ENCODE peak calls at places on chromosomes 3 and 15, in five cellular contexts. One of them, this sample, is unnamed.
A peak's percentile ranks its signal among the peaks of the same experiment; 100 is the strongest.

GRCh38 chr15:68719676-68720075 is 101.0 kb downstream of the ANP32A start:
- DNase-seq in psoas muscle: no peak
- DNase-seq in left ventricle myocardium inferior: no peak
- DNase-seq in adrenal gland: no peak
- DNase-seq in A549: no peak
- DNase-seq in this sample: no peak

GRCh38 chr3:148962513-148962912 is 28.8 kb upstream of the GYG1 start:
- DNase-seq in left ventricle myocardium inferior: no peak
- DNase-seq in adrenal gland: peak; percentile 73
- DNase-seq in A549: peak; percentile 40
- DNase-seq in psoas muscle: no peak
- DNase-seq in this sample: no peak

GRCh38 chr3:137642831-137643230 is 121.3 kb upstream of the SOX14 start:
- DNase-seq in A549: no peak
- DNase-seq in left ventricle myocardium inferior: no peak
- DNase-seq in adrenal gland: peak; percentile 35
- DNase-seq in psoas muscle: no peak
- DNase-seq in this sample: no peak

GRCh38 chr3:197589545-197589944 is 33.8 kb upstream of the BDH1 start:
- DNase-seq in A549: no peak
- DNase-seq in psoas muscle: no peak
- DNase-seq in adrenal gland: no peak
- DNase-seq in left ventricle myocardium inferior: no peak
- DNase-seq in this sample: no peak

GRCh38 chr3:30421261-30421660 is 185.1 kb upstream of the TGFBR2 start:
- DNase-seq in left ventricle myocardium inferior: no peak
- DNase-seq in A549: no peak
- DNase-seq in psoas muscle: no peak
- DNase-seq in adrenal gland: no peak
- DNase-seq in this sample: no peak

GRCh38 chr3:39038165-39038564 is 13.6 kb downstream of the SCN11A start:
- DNase-seq in left ventricle myocardium inferior: no peak
- DNase-seq in adrenal gland: no peak
- DNase-seq in psoas muscle: no peak
- DNase-seq in A549: no peak
- DNase-seq in this sample: no peak

GRCh38 chr3:131532645-131533044 is 29.9 kb upstream of the MRPL3 start:
- DNase-seq in A549: no peak
- DNase-seq in adrenal gland: no peak
- DNase-seq in left ventricle myocardium inferior: no peak
- DNase-seq in psoas muscle: no peak
- DNase-seq in this sample: no peak

GRCh38 chr15:100763764-100764750 is 115.6 kb upstream of the ALDH1A3 start:
- DNase-seq in left ventricle myocardium inferior: no peak
- DNase-seq in adrenal gland: no peak
- DNase-seq in psoas muscle: peak; percentile 34
- DNase-seq in A549: no peak
- DNase-seq in this sample: no peak

GRCh38 chr3:127750226-127751031 is 71.9 kb downstream of the MGLL start:
- DNase-seq in psoas muscle: no peak
- DNase-seq in left ventricle myocardium inferior: no peak
- DNase-seq in A549: no peak
- DNase-seq in adrenal gland: no peak
- DNase-seq in this sample: no peak

GRCh38 chr15:79115971-79116370 is 25.4 kb upstream of the RASGRF1 start:
- DNase-seq in adrenal gland: no peak
- DNase-seq in left ventricle myocardium inferior: no peak
- DNase-seq in A549: no peak
- DNase-seq in psoas muscle: no peak
- DNase-seq in this sample: peak; percentile 27

GRCh38 chr15:51799174-51799907 is 30.1 kb upstream of the TMOD3 start:
- DNase-seq in psoas muscle: no peak
- DNase-seq in left ventricle myocardium inferior: no peak
- DNase-seq in adrenal gland: no peak
- DNase-seq in A549: no peak
- DNase-seq in this sample: no peak

GRCh38 chr3:73926360-73927202 is 301.8 kb upstream of the PDZRN3 start:
- DNase-seq in A549: no peak
- DNase-seq in left ventricle myocardium inferior: no peak
- DNase-seq in psoas muscle: no peak
- DNase-seq in adrenal gland: peak; percentile 53
- DNase-seq in this sample: no peak

GRCh38 chr3:38610436-38610835 is 39.1 kb downstream of the SCN5A start:
- DNase-seq in psoas muscle: peak; percentile 12
- DNase-seq in A549: no peak
- DNase-seq in adrenal gland: no peak
- DNase-seq in left ventricle myocardium inferior: no peak
- DNase-seq in this sample: no peak

GRCh38 chr15:69783211-69783610 is 314.5 kb downstream of the TLE3 start:
- DNase-seq in left ventricle myocardium inferior: no peak
- DNase-seq in A549: no peak
- DNase-seq in adrenal gland: no peak
- DNase-seq in psoas muscle: no peak
- DNase-seq in this sample: no peak

GRCh38 chr3:189042832-189043231 is 128.9 kb upstream of the TPRG1 start:
- DNase-seq in A549: no peak
- DNase-seq in adrenal gland: no peak
- DNase-seq in psoas muscle: no peak
- DNase-seq in left ventricle myocardium inferior: no peak
- DNase-seq in this sample: no peak

GRCh38 chr15:88126695-88127476 is 129.7 kb downstream of the NTRK3 start:
- DNase-seq in A549: no peak
- DNase-seq in left ventricle myocardium inferior: no peak
- DNase-seq in psoas muscle: no peak
- DNase-seq in adrenal gland: no peak
- DNase-seq in this sample: no peak

GRCh38 chr15:70100495-70101331 is 3.0 kb upstream of the TLE3 start:
- DNase-seq in psoas muscle: peak; percentile 75
- DNase-seq in left ventricle myocardium inferior: peak; percentile 39
- DNase-seq in A549: peak; percentile 58
- DNase-seq in adrenal gland: peak; percentile 84
- DNase-seq in this sample: peak; percentile 54

GRCh38 chr15:90711418-90711824 is 5.7 kb upstream of the BLM start:
- DNase-seq in adrenal gland: no peak
- DNase-seq in left ventricle myocardium inferior: no peak
- DNase-seq in psoas muscle: no peak
- DNase-seq in A549: no peak
- DNase-seq in this sample: no peak

GRCh38 chr15:45376300-45376928 is 1.9 kb downstream of the GATM start:
- DNase-seq in psoas muscle: no peak
- DNase-seq in A549: no peak
- DNase-seq in adrenal gland: no peak
- DNase-seq in left ventricle myocardium inferior: no peak
- DNase-seq in this sample: no peak

GRCh38 chr3:113623324-113623723 is 73.1 kb downstream of the USF3 start:
- DNase-seq in A549: no peak
- DNase-seq in left ventricle myocardium inferior: no peak
- DNase-seq in adrenal gland: no peak
- DNase-seq in psoas muscle: no peak
- DNase-seq in this sample: no peak

GRCh38 chr3:115071611-115072010 is 75.5 kb downstream of the ZBTB20 start:
- DNase-seq in A549: no peak
- DNase-seq in left ventricle myocardium inferior: no peak
- DNase-seq in psoas muscle: no peak
- DNase-seq in adrenal gland: peak; percentile 5
- DNase-seq in this sample: no peak

GRCh38 chr3:62873672-62874397 is 1.4 kb downstream of the CADPS start:
- DNase-seq in adrenal gland: peak; percentile 8
- DNase-seq in left ventricle myocardium inferior: peak; percentile 58
- DNase-seq in psoas muscle: peak; percentile 46
- DNase-seq in A549: peak; percentile 10
- DNase-seq in this sample: no peak

GRCh38 chr3:136657526-136657925 is 94.7 kb downstream of the STAG1 start:
- DNase-seq in psoas muscle: no peak
- DNase-seq in adrenal gland: no peak
- DNase-seq in left ventricle myocardium inferior: no peak
- DNase-seq in A549: no peak
- DNase-seq in this sample: no peak

GRCh38 chr3:33943277-33943676 is 144.8 kb downstream of the PDCD6IP start:
- DNase-seq in adrenal gland: no peak
- DNase-seq in A549: no peak
- DNase-seq in left ventricle myocardium inferior: no peak
- DNase-seq in psoas muscle: no peak
- DNase-seq in this sample: no peak

GRCh38 chr15:35921051-35921450 is 375.1 kb upstream of the DPH6 start:
- DNase-seq in A549: no peak
- DNase-seq in left ventricle myocardium inferior: no peak
- DNase-seq in adrenal gland: no peak
- DNase-seq in psoas muscle: no peak
- DNase-seq in this sample: no peak

GRCh38 chr3:171854649-171855305 is 11.6 kb downstream of the TMEM212 start:
- DNase-seq in A549: no peak
- DNase-seq in psoas muscle: no peak
- DNase-seq in left ventricle myocardium inferior: no peak
- DNase-seq in adrenal gland: no peak
- DNase-seq in this sample: no peak

DNA sequence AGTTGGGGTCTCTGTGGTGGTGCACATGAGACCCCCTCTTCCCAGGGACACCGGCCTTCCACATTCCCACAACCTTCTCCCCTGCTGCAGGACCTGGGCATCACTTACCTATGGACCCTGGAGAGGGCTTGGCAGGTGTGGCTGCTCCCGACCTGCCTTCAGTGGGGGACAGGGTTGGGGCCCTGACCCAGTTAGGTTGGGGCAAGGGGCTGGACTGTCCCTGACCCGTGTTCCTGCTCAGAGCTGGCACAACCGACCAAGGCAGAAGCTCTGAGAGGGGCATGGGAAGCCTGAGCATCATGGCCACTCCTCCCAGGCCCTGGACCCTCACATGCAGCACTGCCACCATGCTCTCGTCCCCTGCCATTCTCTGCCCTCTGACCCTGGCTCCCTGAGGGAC is 6.1 kb downstream of the NBEAL2 start:
- DNase-seq in adrenal gland: no peak
- DNase-seq in A549: no peak
- DNase-seq in left ventricle myocardium inferior: no peak
- DNase-seq in psoas muscle: peak; percentile 36
- DNase-seq in this sample: no peak
- H3K4me1 ChIP-seq in adrenal gland: no peaks in the 10 kb centered on the region
- H3K4me1 ChIP-seq in A549: peaks cover 33% of the 10 kb centered on the region
- H3K4me1 ChIP-seq in left ventricle myocardium inferior: peaks cover 59% of the 10 kb centered on the region
- H3K4me1 ChIP-seq in psoas muscle: no peaks in the 10 kb centered on the region
- H3K4me1 ChIP-seq in this sample: peaks cover 62% of the 10 kb centered on the region

DNA sequence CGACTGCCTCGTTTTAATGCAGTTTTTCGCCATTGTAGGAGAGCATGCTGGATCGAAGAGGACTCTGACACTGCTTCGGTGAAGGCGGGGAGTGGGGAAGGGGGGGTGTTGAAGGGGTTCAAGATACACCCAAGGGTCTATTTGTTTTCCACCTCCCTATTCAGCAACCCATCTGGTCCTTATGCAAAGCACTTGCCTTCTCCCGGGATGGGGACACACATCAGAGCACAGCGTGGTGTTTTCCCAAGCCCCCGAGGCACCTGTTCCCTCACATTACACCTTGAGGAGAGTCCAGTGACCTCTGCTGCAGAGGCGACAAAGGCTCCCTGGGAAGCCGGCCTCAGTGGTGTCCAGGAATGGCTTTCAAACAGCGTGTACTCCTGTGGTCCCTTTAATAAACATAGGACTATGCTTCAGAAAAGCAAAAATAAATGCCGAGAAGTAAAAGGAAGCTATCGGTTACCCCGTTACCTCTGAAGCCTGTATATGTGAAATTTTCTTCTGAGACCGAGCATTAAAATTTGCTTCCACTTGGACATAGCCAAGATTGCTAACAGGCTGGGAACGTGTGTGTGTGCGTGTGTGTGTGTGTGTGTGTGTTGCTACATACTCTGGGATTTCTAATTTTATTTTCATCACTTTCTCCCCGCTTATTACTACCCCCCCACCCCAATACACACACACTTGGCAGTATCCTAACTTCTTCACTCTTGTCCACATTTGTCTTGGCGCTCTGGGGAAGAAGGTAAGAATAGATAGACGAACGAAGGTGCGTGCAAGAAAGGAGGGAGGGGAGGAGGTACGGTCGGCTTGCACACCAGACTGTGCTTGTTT is 53.2 kb downstream of the CCDC54 start:
- DNase-seq in psoas muscle: no peak
- DNase-seq in left ventricle myocardium inferior: no peak
- DNase-seq in A549: no peak
- DNase-seq in adrenal gland: peak; percentile 6
- DNase-seq in this sample: no peak
- TF ChIP-seq CTCF in psoas muscle: no peak
- TF ChIP-seq CTCF in left ventricle myocardium inferior: peak; percentile 2
- TF ChIP-seq CTCF in A549: no peak
- TF ChIP-seq CTCF in adrenal gland: no peak
- TF ChIP-seq CTCF in this sample: no peak

DNA sequence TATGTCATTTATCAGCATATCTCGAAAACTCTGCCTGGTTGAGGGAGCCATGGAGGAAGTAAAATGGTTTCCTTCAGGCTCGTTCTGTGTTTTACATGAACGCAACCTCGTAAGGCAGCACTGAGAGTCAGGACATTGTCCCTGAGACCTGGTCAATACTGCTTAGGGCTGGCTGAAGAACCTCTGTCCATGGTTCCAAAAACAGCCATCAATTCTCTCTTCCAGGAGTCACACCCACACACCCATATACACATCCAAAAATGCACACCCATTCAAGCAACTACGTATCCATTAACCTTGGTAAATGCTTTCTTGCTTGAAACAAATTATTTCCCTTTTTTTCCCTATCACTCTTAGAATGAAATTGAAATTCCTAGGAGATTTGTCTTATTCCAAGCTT is 91.0 kb upstream of the CHL1 start:
- DNase-seq in adrenal gland: no peak
- DNase-seq in psoas muscle: no peak
- DNase-seq in A549: no peak
- DNase-seq in left ventricle myocardium inferior: no peak
- DNase-seq in this sample: no peak
- H3K9me3 ChIP-seq in adrenal gland: no peaks in the 10 kb centered on the region
- H3K9me3 ChIP-seq in psoas muscle: no peaks in the 10 kb centered on the region
- H3K9me3 ChIP-seq in A549: no peaks in the 10 kb centered on the region
- H3K9me3 ChIP-seq in left ventricle myocardium inferior: no peaks in the 10 kb centered on the region
- H3K9me3 ChIP-seq in this sample: no peaks in the 10 kb centered on the region

GRCh38 chr3:65246561-65246960 is 558.8 kb upstream of the ADAMTS9 start:
- DNase-seq in left ventricle myocardium inferior: no peak
- DNase-seq in A549: no peak
- DNase-seq in psoas muscle: no peak
- DNase-seq in adrenal gland: peak; percentile 4
- DNase-seq in this sample: no peak

GRCh38 chr3:65245133-65246076 is 557.6 kb upstream of the ADAMTS9 start:
- DNase-seq in left ventricle myocardium inferior: no peak
- DNase-seq in adrenal gland: peak; percentile 2
- DNase-seq in A549: no peak
- DNase-seq in psoas muscle: no peak
- DNase-seq in this sample: no peak

GRCh38 chr3:65252266-65252665 is 564.5 kb upstream of the ADAMTS9 start:
- DNase-seq in left ventricle myocardium inferior: no peak
- DNase-seq in psoas muscle: no peak
- DNase-seq in A549: no peak
- DNase-seq in adrenal gland: no peak
- DNase-seq in this sample: no peak

DNA sequence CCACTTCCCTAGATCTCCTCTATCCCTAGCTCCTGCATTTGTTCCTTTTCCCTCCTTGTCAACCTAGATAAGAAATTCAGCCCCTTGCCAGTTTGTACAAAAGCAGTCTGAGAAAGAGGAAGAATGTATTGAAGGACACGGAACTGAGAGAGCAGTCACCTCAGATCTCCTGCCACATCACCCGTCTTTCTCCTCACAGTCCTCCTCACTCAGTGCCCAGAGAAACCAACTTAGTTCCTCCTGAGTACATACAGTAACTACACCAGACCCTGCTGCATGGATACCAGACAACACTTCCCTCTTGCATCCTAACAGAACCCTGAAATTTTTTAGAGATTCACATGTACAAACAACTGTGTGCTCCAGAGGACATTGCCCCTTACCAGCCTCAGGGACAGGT is 563.6 kb upstream of the ADAMTS9 start:
- DNase-seq in psoas muscle: no peak
- DNase-seq in adrenal gland: no peak
- DNase-seq in A549: no peak
- DNase-seq in left ventricle myocardium inferior: no peak
- DNase-seq in this sample: no peak
- H3K4me1 ChIP-seq in psoas muscle: no peaks in the 10 kb centered on the region
- H3K4me1 ChIP-seq in adrenal gland: no peaks in the 10 kb centered on the region
- H3K4me1 ChIP-seq in A549: no peaks in the 10 kb centered on the region
- H3K4me1 ChIP-seq in left ventricle myocardium inferior: no peaks in the 10 kb centered on the region
- H3K4me1 ChIP-seq in this sample: no peaks in the 10 kb centered on the region